ENCODE peak calls at places on chromosomes 13 and 19, in five cellular contexts. N, S, F, R and P are unnamed samples.
A peak's percentile ranks its signal among the peaks of the same experiment; 100 is the strongest.

GRCh38 chr13:50080158-50080855 is 65.1 kb downstream of the KCNRG start:
- DNase-seq in N (no peak), S (peak; percentile 7), F (peak; percentile 31), R (peak; percentile 43), P (peak; percentile 57)

GRCh38 chr13:113846639-113847318 is 17.1 kb downstream of the GAS6 start:
- DNase-seq in N (no peak), S (no peak), F (no peak), R (no peak), P (no peak)

GRCh38 chr19:48806518-48806817 is 4.4 kb downstream of the BCAT2 start:
- DNase-seq in N (no peak), S (peak; percentile 47), F (peak; percentile 94), R (no peak), P (no peak)

GRCh38 chr19:10344780-10345179 is 5.4 kb upstream of the ICAM3 start:
- DNase-seq in N (no peak), S (no peak), F (no peak), R (no peak), P (no peak)

GRCh38 chr19:12884926-12885748 is 1.9 kb downstream of the KLF1 start:
- DNase-seq in N (no peak), S (peak; percentile 99), F (peak; percentile 100), R (peak; percentile 91), P (peak; percentile 85)

GRCh38 chr19:624433-625109 is 8.8 kb downstream of the POLRMT start:
- DNase-seq in N (no peak), S (no peak), F (no peak), R (no peak), P (no peak)

GRCh38 chr19:52535831-52536800 is 8.6 kb downstream of the ZNF808 start:
- DNase-seq in N (no peak), S (no peak), F (peak; percentile 97), R (peak; percentile 94), P (peak; percentile 92)

GRCh38 chr19:47036233-47036651 is 12.2 kb downstream of the TMEM160 start:
- DNase-seq in N (no peak), S (peak; percentile 21), F (no peak), R (peak; percentile 61), P (no peak)

GRCh38 chr13:108082481-108082880 is 132.9 kb downstream of the LIG4 start:
- DNase-seq in N (no peak), S (no peak), F (no peak), R (no peak), P (no peak)

DNA sequence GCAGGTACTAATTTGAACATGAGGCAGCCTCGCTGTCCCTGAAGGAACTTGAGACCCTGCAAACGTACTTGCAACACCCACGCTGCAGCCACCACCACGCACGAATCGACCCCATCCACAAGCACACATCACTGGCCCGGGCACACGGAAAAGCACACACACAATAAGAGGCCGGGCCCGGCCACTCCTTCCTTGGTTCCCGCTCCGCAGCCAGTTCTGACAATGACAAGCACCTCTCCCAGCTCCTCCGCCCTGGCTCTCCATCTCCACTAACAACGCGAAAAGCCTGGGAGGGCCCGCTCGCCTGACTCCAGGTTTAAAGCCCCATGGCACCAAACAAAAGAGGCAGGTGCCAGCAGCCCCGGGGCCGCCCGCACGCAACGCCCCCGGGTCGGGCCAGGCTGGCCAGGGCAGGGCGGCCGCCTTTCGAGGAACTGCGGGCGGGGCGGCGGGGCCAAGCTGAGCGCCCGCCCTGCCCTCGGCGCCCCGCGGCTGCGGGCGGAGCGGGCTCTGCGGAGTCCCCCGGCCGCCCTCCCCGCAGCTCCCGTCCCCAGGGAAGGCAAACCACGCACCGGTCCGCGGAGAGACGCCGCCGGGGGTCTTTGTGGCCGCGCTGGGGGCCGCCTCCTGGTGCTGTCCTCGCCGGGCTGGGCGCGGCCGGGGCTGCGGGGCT is 504 bp downstream of the DCLK1 start:
- DNase-seq in N (no peak), S (no peak), F (peak; percentile 77), R (peak; percentile 29), P (no peak)
- H3K79me2 ChIP-seq in N (no peaks in the 10 kb centered on the region), S (no peaks in the 10 kb centered on the region), F (peaks cover 28% of the 10 kb centered on the region), R (no peaks in the 10 kb centered on the region), P (no peaks in the 10 kb centered on the region)

GRCh38 chr13:106591299-106591698 is 23.4 kb upstream of the ARGLU1 start:
- DNase-seq in N (no peak), S (no peak), F (no peak), R (no peak), P (no peak)
- H3K4me1 ChIP-seq in N (no peaks in the 10 kb centered on the region), S (no peaks in the 10 kb centered on the region), F (no peaks in the 10 kb centered on the region), R (no peaks in the 10 kb centered on the region), P (no peaks in the 10 kb centered on the region)

GRCh38 chr19:17496337-17496997 is 15.0 kb upstream of the PGLS start:
- DNase-seq in N (peak; percentile 71), S (peak; percentile 77), F (peak; percentile 94), R (peak; percentile 78), P (peak; percentile 92)
- TF ChIP-seq EZH2phosphoT487 in N (no peak), S (no peak), F (no peak), R (no peak), P (no peak)

GRCh38 chr19:28492201-28492600 is 720.8 kb downstream of the UQCRFS1 start:
- DNase-seq in N (no peak), S (peak; percentile 21), F (no peak), R (no peak), P (no peak)
- H3K79me2 ChIP-seq in N (no peaks in the 10 kb centered on the region), S (peaks cover 17% of the 10 kb centered on the region), F (no peaks in the 10 kb centered on the region), R (no peaks in the 10 kb centered on the region), P (no peaks in the 10 kb centered on the region)

GRCh38 chr19:56104423-56104822 is 16.7 kb downstream of the ZNF787 start:
- DNase-seq in N (no peak), S (no peak), F (no peak), R (no peak), P (no peak)

GRCh38 chr19:56105090-56105701 is 15.9 kb downstream of the ZNF787 start:
- DNase-seq in N (peak; percentile 15), S (no peak), F (peak; percentile 92), R (peak; percentile 80), P (no peak)

GRCh38 chr19:56106993-56107392 is 14.1 kb downstream of the ZNF787 start:
- DNase-seq in N (no peak), S (no peak), F (no peak), R (no peak), P (no peak)

GRCh38 chr19:56107626-56108351 is 13.3 kb downstream of the ZNF787 start:
- DNase-seq in N (no peak), S (no peak), F (peak; percentile 48), R (no peak), P (no peak)

DNA sequence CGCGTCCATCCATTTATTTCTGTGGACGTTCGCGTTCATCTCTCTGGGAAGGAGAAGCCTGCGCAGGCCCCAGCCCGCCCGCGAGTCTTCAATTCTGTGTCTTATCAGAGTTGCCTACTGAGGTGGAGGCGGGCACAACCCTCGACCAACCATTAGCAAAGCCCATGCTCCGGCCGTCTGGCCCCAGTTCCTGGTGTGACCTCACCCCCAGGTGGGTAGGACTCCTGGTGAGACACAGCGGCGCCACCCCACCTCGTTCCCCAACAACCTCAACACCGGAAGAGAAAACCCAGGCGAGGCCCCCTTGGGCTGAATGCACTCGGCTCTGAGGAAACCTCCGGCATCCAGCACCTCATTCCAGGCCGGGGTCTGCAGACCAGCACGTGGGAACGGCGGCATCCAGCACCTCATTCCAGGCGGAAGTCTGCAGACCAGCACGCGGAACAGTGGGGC is 14.7 kb downstream of the ZNF787 start:
- DNase-seq in N (no peak), S (no peak), F (no peak), R (no peak), P (no peak)
- H3K4me1 ChIP-seq in N (peaks cover 9% of the 10 kb centered on the region), S (no peaks in the 10 kb centered on the region), F (peaks cover 40% of the 10 kb centered on the region), R (peaks cover 37% of the 10 kb centered on the region), P (peaks cover 12% of the 10 kb centered on the region)

DNA sequence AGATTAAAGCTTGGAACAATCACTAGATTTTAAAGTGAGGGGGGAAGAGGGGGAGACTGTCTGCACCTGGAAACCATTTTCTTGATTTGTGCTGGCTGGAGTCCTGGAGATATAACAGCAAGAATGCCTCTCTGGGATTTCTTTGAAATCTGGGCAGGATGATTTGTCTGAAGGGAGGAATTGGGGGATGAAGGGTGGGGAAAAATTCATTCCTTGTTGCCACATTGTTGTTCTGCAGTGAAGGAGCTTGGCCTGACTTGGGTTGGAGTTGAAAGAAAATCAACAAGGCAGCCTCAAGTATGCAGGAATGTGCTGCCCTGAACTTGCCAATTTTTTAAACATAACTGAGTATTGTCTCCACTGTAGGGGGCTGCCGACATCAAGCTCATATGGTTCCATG is 627.6 kb upstream of the KLF12 start:
- DNase-seq in N (no peak), S (no peak), F (peak; percentile 6), R (no peak), P (no peak)
- TF ChIP-seq EZH2phosphoT487 in N (no peak), S (no peak), F (no peak), R (no peak), P (no peak)

DNA sequence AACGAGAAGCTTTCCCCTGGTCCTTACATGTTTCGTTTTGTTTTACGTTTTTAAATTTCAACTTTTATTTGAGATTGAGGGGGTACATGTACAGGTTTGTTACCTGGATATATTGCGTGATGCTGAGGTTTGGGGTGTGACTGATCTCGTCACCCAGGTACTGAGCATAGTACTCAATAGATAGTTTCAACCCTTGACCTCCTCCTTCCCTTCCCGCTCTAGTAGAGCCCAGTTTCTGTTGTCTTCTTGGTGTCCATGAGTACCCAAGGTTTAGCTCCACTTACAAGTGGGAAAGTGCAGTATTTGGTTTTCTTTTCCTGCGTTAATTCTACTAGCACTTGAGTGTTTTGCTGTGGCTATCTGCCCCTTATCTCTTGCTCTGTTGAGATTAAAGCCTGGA is 47.1 kb downstream of the ARHGEF18 start:
- DNase-seq in N (no peak), S (peak; percentile 15), F (no peak), R (no peak), P (no peak)
- H3K79me2 ChIP-seq in N (peaks cover 53% of the 10 kb centered on the region), S (peaks cover 55% of the 10 kb centered on the region), F (peaks cover 52% of the 10 kb centered on the region), R (peaks cover 59% of the 10 kb centered on the region), P (peaks cover 56% of the 10 kb centered on the region)

GRCh38 chr19:18870531-18871172 is 25.3 kb downstream of the CERS1 start:
- DNase-seq in N (no peak), S (no peak), F (no peak), R (no peak), P (no peak)
- H3K4me1 ChIP-seq in N (peaks cover 2% of the 10 kb centered on the region), S (no peaks in the 10 kb centered on the region), F (peaks cover 5% of the 10 kb centered on the region), R (no peaks in the 10 kb centered on the region), P (peaks cover 12% of the 10 kb centered on the region)